ENCODE peak calls at places on chromosomes 11 and 22, in seven cellular contexts. R is A172; A is tibial artery; X is pons; E is DMS153; Q is stimulated activated CD4-positive, alpha-beta T cell treated with anti-CD3 and anti-CD28 coated beads, TNF-alpha, amount 100 ng/mL, for 1 hour; M is NCI-H510A. L is an unnamed sample.

GRCh38 chr11:47791774-47792173 is 24.6 kb upstream of the FNBP4 start:
- DNase-seq in A (no peak), R (no peak), Q (no peak), E (no peak), X (no peak), M (no peak), L (no peak)

GRCh38 chr11:76322593-76323341 is 58.2 kb downstream of the THAP12 start:
- DNase-seq in M (no peak), X (no peak), E (no peak), R (no peak), Q (no peak), A (no peak), L (no peak)

GRCh38 chr11:70474710-70475109 is 76.4 kb downstream of the CTTN start:
- DNase-seq in A (no peak), X (no peak), M (no peak), R (no peak), Q (no peak), E (no peak), L (no peak)

GRCh38 chr11:92550411-92550810 is 325.8 kb downstream of the FAT3 start:
- DNase-seq in R (no peak), M (no peak), Q (no peak), X (peak; percentile 42), E (no peak), A (no peak), L (no peak)

GRCh38 chr22:49979587-49980264 is 19.2 kb downstream of the PIM3 start:
- DNase-seq in A (peak; percentile 42), M (no peak), R (no peak), E (no peak), Q (no peak), X (no peak), L (no peak)

GRCh38 chr11:107496011-107496410 is 38.4 kb upstream of the CWF19L2 start:
- DNase-seq in Q (no peak), A (no peak), M (no peak), R (peak; percentile 14), X (peak; percentile 15), E (no peak), L (no peak)

GRCh38 chr11:79313513-79313912 is 127.3 kb downstream of the TENM4 start:
- DNase-seq in E (no peak), X (peak; percentile 98), M (no peak), R (no peak), Q (no peak), A (no peak), L (no peak)

GRCh38 chr11:134425816-134426536 is 13.9 kb upstream of the B3GAT1 start:
- DNase-seq in X (peak; percentile 65), E (no peak), Q (no peak), M (no peak), A (no peak), R (no peak), L (no peak)

GRCh38 chr11:117457835-117458234 is 130.2 kb downstream of the CEP164 start:
- DNase-seq in Q (no peak), E (peak; percentile 68), X (no peak), A (peak; percentile 34), M (no peak), R (no peak), L (no peak)

GRCh38 chr11:22304337-22304961 is 33.7 kb upstream of the SLC17A6 start:
- DNase-seq in Q (no peak), X (peak; percentile 64), R (peak; percentile 13), E (peak; percentile 17), A (no peak), M (no peak), L (no peak)

GRCh38 chr11:18727499-18728236 is 1.7 kb upstream of the IGSF22 start:
- DNase-seq in X (no peak), E (no peak), A (no peak), Q (peak; percentile 14), R (peak; percentile 30), M (no peak), L (no peak)

GRCh38 chr11:123421589-123421988 is 8.5 kb upstream of the GRAMD1B start:
- DNase-seq in A (no peak), E (no peak), X (no peak), M (no peak), R (no peak), Q (no peak), L (no peak)

GRCh38 chr11:62169448-62169847 is 20.6 kb upstream of the SCGB1D1 start:
- DNase-seq in E (no peak), R (no peak), A (no peak), M (no peak), X (no peak), Q (no peak), L (no peak)

GRCh38 chr11:64304316-64305072 is 830 bp upstream of the ESRRA start:
- DNase-seq in R (peak; percentile 91), X (peak; percentile 88), M (peak; percentile 86), Q (peak; percentile 83), A (peak; percentile 94), E (peak; percentile 79), L (peak; percentile 84)

GRCh38 chr11:90241414-90241813 is 18.6 kb upstream of the CHORDC1 start:
- DNase-seq in E (no peak), Q (no peak), R (no peak), A (no peak), M (no peak), X (no peak), L (no peak)

GRCh38 chr11:64971421-64972233 is at the start of gene MAJIN:
- DNase-seq in M (no peak), A (peak; percentile 84), X (peak; percentile 67), Q (peak; percentile 85), E (no peak), R (no peak), L (peak; percentile 84)

GRCh38 chr11:112826026-112826425 is 135.2 kb upstream of the NCAM1 start:
- DNase-seq in Q (no peak), A (no peak), M (no peak), E (no peak), R (no peak), X (no peak), L (no peak)

GRCh38 chr11:62831520-62832345 is at the start of gene STX5:
- DNase-seq in A (peak; percentile 100), R (peak; percentile 97), E (peak; percentile 90), M (peak; percentile 96), X (peak; percentile 99), Q (peak; percentile 99), L (peak; percentile 99)

GRCh38 chr22:26669060-26669481 is 11.7 kb downstream of the MIAT start:
- DNase-seq in M (no peak), E (no peak), Q (no peak), X (no peak), R (peak; percentile 19), A (no peak), L (no peak)

GRCh38 chr22:37197451-37198289 is 9.6 kb upstream of the C1QTNF6 start:
- DNase-seq in M (no peak), E (no peak), X (no peak), A (peak; percentile 77), R (peak; percentile 88), Q (no peak), L (no peak)

GRCh38 chr11:64745219-64745522 is 1.2 kb upstream of the RASGRP2 start:
- DNase-seq in Q (peak; percentile 73), E (no peak), A (peak; percentile 88), R (no peak), X (no peak), M (no peak), L (peak; percentile 91)

GRCh38 chr11:119356349-119357031 is 10.0 kb upstream of the MFRP start:
- DNase-seq in R (no peak), Q (peak; percentile 40), X (peak; percentile 56), A (peak; percentile 90), M (peak; percentile 78), E (no peak), L (peak; percentile 51)

GRCh38 chr11:9139628-9140357 is 48.4 kb upstream of the SCUBE2 start:
- DNase-seq in E (no peak), M (no peak), A (no peak), X (no peak), Q (no peak), R (peak; percentile 18), L (no peak)

GRCh38 chr22:24758164-24758799 is 16.2 kb downstream of the PIWIL3 start:
- DNase-seq in M (peak; percentile 9), X (peak; percentile 69), E (no peak), Q (no peak), A (no peak), R (no peak), L (peak; percentile 15)

GRCh38 chr22:30086496-30086895 is 6.2 kb downstream of the HORMAD2 start:
- DNase-seq in R (no peak), M (no peak), Q (no peak), A (no peak), X (no peak), E (no peak), L (no peak)

GRCh38 chr11:66353762-66354161 is 6.3 kb upstream of the B4GAT1 start:
- DNase-seq in R (no peak), E (no peak), A (no peak), X (no peak), M (no peak), Q (no peak), L (no peak)

GRCh38 chr11:110979696-110980095 is 265.8 kb upstream of the POU2AF2 start:
- DNase-seq in Q (no peak), A (no peak), E (no peak), M (no peak), R (no peak), X (no peak), L (no peak)

GRCh38 chr11:30816959-30817880 is 231.1 kb upstream of the MPPED2 start:
- DNase-seq in M (no peak), A (no peak), X (no peak), R (no peak), E (no peak), Q (no peak), L (no peak)

GRCh38 chr22:39299829-39300178 is 19.6 kb downstream of the RPL3 start:
- DNase-seq in M (no peak), X (peak; percentile 67), E (no peak), Q (no peak), R (no peak), A (no peak), L (no peak)

GRCh38 chr22:21450320-21450831 is 16.8 kb upstream of the TMEM191C start:
- DNase-seq in E (no peak), A (peak; percentile 42), Q (no peak), X (no peak), R (no peak), M (no peak), L (no peak)

GRCh38 chr22:25903294-25903693 is 161.3 kb downstream of the MYO18B start:
- DNase-seq in M (no peak), Q (no peak), X (no peak), A (no peak), E (no peak), R (no peak), L (no peak)

GRCh38 chr11:111301840-111302113 is 3.4 kb downstream of the POU2AF3 start:
- DNase-seq in R (no peak), Q (no peak), A (no peak), M (no peak), X (no peak), E (no peak), L (no peak)

GRCh38 chr11:7515544-7515943 is 1.7 kb downstream of the PPFIBP2 start:
- DNase-seq in Q (no peak), A (no peak), X (no peak), E (no peak), R (no peak), M (no peak), L (no peak)

GRCh38 chr11:57751676-57752253 is at the start of gene BTBD18:
- DNase-seq in R (peak; percentile 34), X (peak; percentile 75), Q (no peak), E (peak; percentile 13), A (no peak), M (peak; percentile 30), L (no peak)

GRCh38 chr22:27612075-27612474 is 189.5 kb downstream of the MN1 start:
- DNase-seq in R (no peak), A (no peak), X (no peak), M (no peak), Q (no peak), E (no peak), L (no peak)

GRCh38 chr11:134784046-134784445 is 372.0 kb upstream of the B3GAT1 start:
- DNase-seq in R (no peak), X (no peak), A (no peak), Q (no peak), E (no peak), M (no peak), L (no peak)

GRCh38 chr22:19106886-19107729 is 15.1 kb downstream of the DGCR2 start:
- DNase-seq in Q (no peak), E (no peak), R (no peak), A (peak; percentile 31), M (no peak), X (no peak), L (no peak)

GRCh38 chr11:65170058-65170534 is at the start of gene SPDYC:
- DNase-seq in E (no peak), M (no peak), X (no peak), Q (no peak), A (no peak), R (no peak), L (no peak)

L was measured in activated T-helper 1 cell treated with Interleukin-2 at 50 U/mL for 16 hours.